ENCODE peak calls at places on chromosomes 11 and 22, in eight cellular contexts. One of them, this sample, is unnamed.

GRCh38 chr22:39024923-39025322 is 4.0 kb downstream of the APOBEC3D start:
- DNase-seq in WTC11: no peak
- DNase-seq in progenitor cell of endocrine pancreas: no peak
- DNase-seq in midbrain: no peak
- DNase-seq in HT1080: no peak
- DNase-seq in tibial artery: no peak
- DNase-seq in choroid plexus epithelial cell: no peak
- DNase-seq in astrocyte of the cerebellum: no peak
- DNase-seq in this sample: no peak

GRCh38 chr22:43440556-43440955 is 28.7 kb downstream of the MPPED1 start:
- DNase-seq in WTC11: no peak
- DNase-seq in progenitor cell of endocrine pancreas: no peak
- DNase-seq in midbrain: no peak
- DNase-seq in HT1080: no peak
- DNase-seq in tibial artery: no peak
- DNase-seq in choroid plexus epithelial cell: no peak
- DNase-seq in astrocyte of the cerebellum: no peak
- DNase-seq in this sample: no peak

GRCh38 chr11:128165572-128165971 is 421.8 kb downstream of the ETS1 start:
- DNase-seq in WTC11: no peak
- DNase-seq in progenitor cell of endocrine pancreas: no peak
- DNase-seq in midbrain: no peak
- DNase-seq in HT1080: no peak
- DNase-seq in tibial artery: no peak
- DNase-seq in choroid plexus epithelial cell: no peak
- DNase-seq in astrocyte of the cerebellum: no peak
- DNase-seq in this sample: no peak

GRCh38 chr11:106091480-106092123 is 14.1 kb downstream of the AASDHPPT start:
- DNase-seq in WTC11: no peak
- DNase-seq in progenitor cell of endocrine pancreas: no peak
- DNase-seq in midbrain: no peak
- DNase-seq in HT1080: peak
- DNase-seq in tibial artery: no peak
- DNase-seq in choroid plexus epithelial cell: peak
- DNase-seq in astrocyte of the cerebellum: peak
- DNase-seq in this sample: no peak

GRCh38 chr11:118264568-118265470 is 722 bp upstream of the MPZL2 start:
- DNase-seq in WTC11: no peak
- DNase-seq in progenitor cell of endocrine pancreas: no peak
- DNase-seq in midbrain: no peak
- DNase-seq in HT1080: no peak
- DNase-seq in tibial artery: no peak
- DNase-seq in choroid plexus epithelial cell: no peak
- DNase-seq in astrocyte of the cerebellum: no peak
- DNase-seq in this sample: no peak

GRCh38 chr22:20565079-20565734 is 57.8 kb downstream of the MED15 start:
- DNase-seq in WTC11: no peak
- DNase-seq in progenitor cell of endocrine pancreas: no peak
- DNase-seq in midbrain: no peak
- DNase-seq in HT1080: no peak
- DNase-seq in tibial artery: no peak
- DNase-seq in choroid plexus epithelial cell: peak
- DNase-seq in astrocyte of the cerebellum: no peak
- DNase-seq in this sample: no peak

GRCh38 chr11:68371176-68372041 is 59.0 kb downstream of the LRP5 start:
- DNase-seq in WTC11: no peak
- DNase-seq in progenitor cell of endocrine pancreas: no peak
- DNase-seq in midbrain: no peak
- DNase-seq in HT1080: no peak
- DNase-seq in tibial artery: peak
- DNase-seq in choroid plexus epithelial cell: no peak
- DNase-seq in astrocyte of the cerebellum: no peak
- DNase-seq in this sample: no peak

GRCh38 chr11:46390331-46391171 is 1.0 kb downstream of the CHRM4 start:
- DNase-seq in WTC11: peak
- DNase-seq in progenitor cell of endocrine pancreas: no peak
- DNase-seq in midbrain: no peak
- DNase-seq in HT1080: no peak
- DNase-seq in tibial artery: no peak
- DNase-seq in choroid plexus epithelial cell: no peak
- DNase-seq in astrocyte of the cerebellum: no peak
- DNase-seq in this sample: no peak

GRCh38 chr11:67355794-67356550 is 2.6 kb upstream of the POLD4 start:
- DNase-seq in WTC11: no peak
- DNase-seq in progenitor cell of endocrine pancreas: no peak
- DNase-seq in midbrain: no peak
- DNase-seq in HT1080: no peak
- DNase-seq in tibial artery: no peak
- DNase-seq in choroid plexus epithelial cell: no peak
- DNase-seq in astrocyte of the cerebellum: no peak
- DNase-seq in this sample: no peak

GRCh38 chr11:109869536-109869935 is 223.7 kb upstream of the ZC3H12C start:
- DNase-seq in WTC11: no peak
- DNase-seq in progenitor cell of endocrine pancreas: no peak
- DNase-seq in midbrain: no peak
- DNase-seq in HT1080: no peak
- DNase-seq in tibial artery: no peak
- DNase-seq in choroid plexus epithelial cell: no peak
- DNase-seq in astrocyte of the cerebellum: no peak
- DNase-seq in this sample: no peak

GRCh38 chr22:40491990-40492631 is 121.7 kb downstream of the SGSM3 start:
- DNase-seq in WTC11: no peak
- DNase-seq in progenitor cell of endocrine pancreas: no peak
- DNase-seq in midbrain: peak
- DNase-seq in HT1080: no peak
- DNase-seq in tibial artery: no peak
- DNase-seq in choroid plexus epithelial cell: peak
- DNase-seq in astrocyte of the cerebellum: no peak
- DNase-seq in this sample: no peak

GRCh38 chr22:17847360-17848078 is 73.2 kb upstream of the BID start:
- DNase-seq in WTC11: no peak
- DNase-seq in progenitor cell of endocrine pancreas: no peak
- DNase-seq in midbrain: no peak
- DNase-seq in HT1080: no peak
- DNase-seq in tibial artery: no peak
- DNase-seq in choroid plexus epithelial cell: no peak
- DNase-seq in astrocyte of the cerebellum: no peak
- DNase-seq in this sample: no peak

GRCh38 chr11:2929511-2929879 is 275 bp upstream of the PHLDA2 start:
- DNase-seq in WTC11: peak
- DNase-seq in progenitor cell of endocrine pancreas: no peak
- DNase-seq in midbrain: no peak
- DNase-seq in HT1080: peak
- DNase-seq in tibial artery: peak
- DNase-seq in choroid plexus epithelial cell: peak
- DNase-seq in astrocyte of the cerebellum: no peak
- DNase-seq in this sample: no peak

GRCh38 chr11:79344765-79345164 is 96.1 kb downstream of the TENM4 start:
- DNase-seq in WTC11: no peak
- DNase-seq in progenitor cell of endocrine pancreas: no peak
- DNase-seq in midbrain: no peak
- DNase-seq in HT1080: no peak
- DNase-seq in tibial artery: no peak
- DNase-seq in choroid plexus epithelial cell: no peak
- DNase-seq in astrocyte of the cerebellum: no peak
- DNase-seq in this sample: no peak

GRCh38 chr11:132205496-132205895 is 835.1 kb downstream of the NTM start:
- DNase-seq in WTC11: no peak
- DNase-seq in progenitor cell of endocrine pancreas: no peak
- DNase-seq in midbrain: no peak
- DNase-seq in HT1080: no peak
- DNase-seq in tibial artery: no peak
- DNase-seq in choroid plexus epithelial cell: no peak
- DNase-seq in astrocyte of the cerebellum: peak
- DNase-seq in this sample: no peak

GRCh38 chr11:79439893-79440450 is 858 bp downstream of the TENM4 start:
- DNase-seq in WTC11: peak
- DNase-seq in progenitor cell of endocrine pancreas: peak
- DNase-seq in midbrain: peak
- DNase-seq in HT1080: no peak
- DNase-seq in tibial artery: peak
- DNase-seq in choroid plexus epithelial cell: peak
- DNase-seq in astrocyte of the cerebellum: no peak
- DNase-seq in this sample: peak

GRCh38 chr11:16012125-16012751 is 344.1 kb downstream of the SOX6 start:
- DNase-seq in WTC11: no peak
- DNase-seq in progenitor cell of endocrine pancreas: no peak
- DNase-seq in midbrain: no peak
- DNase-seq in HT1080: peak
- DNase-seq in tibial artery: no peak
- DNase-seq in choroid plexus epithelial cell: peak
- DNase-seq in astrocyte of the cerebellum: no peak
- DNase-seq in this sample: no peak

GRCh38 chr11:29173660-29174062 is 843.2 kb downstream of the KCNA4 start:
- DNase-seq in WTC11: no peak
- DNase-seq in progenitor cell of endocrine pancreas: no peak
- DNase-seq in midbrain: no peak
- DNase-seq in HT1080: peak
- DNase-seq in tibial artery: no peak
- DNase-seq in choroid plexus epithelial cell: peak
- DNase-seq in astrocyte of the cerebellum: peak
- DNase-seq in this sample: no peak

GRCh38 chr11:86291466-86292262 is 10.4 kb upstream of the HIKESHI start:
- DNase-seq in WTC11: peak
- DNase-seq in progenitor cell of endocrine pancreas: peak
- DNase-seq in midbrain: peak
- DNase-seq in HT1080: peak
- DNase-seq in tibial artery: no peak
- DNase-seq in choroid plexus epithelial cell: peak
- DNase-seq in astrocyte of the cerebellum: peak
- DNase-seq in this sample: no peak

GRCh38 chr11:108961095-108961494 is 296.2 kb downstream of the DDX10 start:
- DNase-seq in WTC11: no peak
- DNase-seq in progenitor cell of endocrine pancreas: no peak
- DNase-seq in midbrain: no peak
- DNase-seq in HT1080: no peak
- DNase-seq in tibial artery: no peak
- DNase-seq in choroid plexus epithelial cell: peak
- DNase-seq in astrocyte of the cerebellum: no peak
- DNase-seq in this sample: no peak

GRCh38 chr11:93444671-93445073 is 98.5 kb downstream of the SMCO4 start:
- DNase-seq in WTC11: peak
- DNase-seq in progenitor cell of endocrine pancreas: peak
- DNase-seq in midbrain: no peak
- DNase-seq in HT1080: peak
- DNase-seq in tibial artery: no peak
- DNase-seq in choroid plexus epithelial cell: no peak
- DNase-seq in astrocyte of the cerebellum: peak
- DNase-seq in this sample: no peak

GRCh38 chr11:93541884-93542752 is 1.1 kb downstream of the SMCO4 start:
- DNase-seq in WTC11: no peak
- DNase-seq in progenitor cell of endocrine pancreas: no peak
- DNase-seq in midbrain: peak
- DNase-seq in HT1080: peak
- DNase-seq in tibial artery: peak
- DNase-seq in choroid plexus epithelial cell: peak
- DNase-seq in astrocyte of the cerebellum: peak
- DNase-seq in this sample: no peak

GRCh38 chr22:45273452-45274075 is 11.2 kb upstream of the UPK3A start:
- DNase-seq in WTC11: no peak
- DNase-seq in progenitor cell of endocrine pancreas: no peak
- DNase-seq in midbrain: no peak
- DNase-seq in HT1080: no peak
- DNase-seq in tibial artery: no peak
- DNase-seq in choroid plexus epithelial cell: no peak
- DNase-seq in astrocyte of the cerebellum: no peak
- DNase-seq in this sample: no peak

GRCh38 chr22:44366372-44367310 is 53.9 kb upstream of the SHISAL1 start:
- DNase-seq in WTC11: no peak
- DNase-seq in progenitor cell of endocrine pancreas: no peak
- DNase-seq in midbrain: no peak
- DNase-seq in HT1080: no peak
- DNase-seq in tibial artery: no peak
- DNase-seq in choroid plexus epithelial cell: no peak
- DNase-seq in astrocyte of the cerebellum: no peak
- DNase-seq in this sample: no peak

GRCh38 chr11:19216709-19217374 is 15.1 kb upstream of the CSRP3 start:
- DNase-seq in WTC11: no peak
- DNase-seq in progenitor cell of endocrine pancreas: no peak
- DNase-seq in midbrain: no peak
- DNase-seq in HT1080: no peak
- DNase-seq in tibial artery: no peak
- DNase-seq in choroid plexus epithelial cell: peak
- DNase-seq in astrocyte of the cerebellum: no peak
- DNase-seq in this sample: no peak

GRCh38 chr11:44116433-44116832 is 21.0 kb downstream of the EXT2 start:
- DNase-seq in WTC11: no peak
- DNase-seq in progenitor cell of endocrine pancreas: no peak
- DNase-seq in midbrain: no peak
- DNase-seq in HT1080: no peak
- DNase-seq in tibial artery: no peak
- DNase-seq in choroid plexus epithelial cell: no peak
- DNase-seq in astrocyte of the cerebellum: no peak
- DNase-seq in this sample: no peak

GRCh38 chr11:92886243-92886905 is 83.1 kb upstream of the MTNR1B start:
- DNase-seq in WTC11: peak
- DNase-seq in progenitor cell of endocrine pancreas: peak
- DNase-seq in midbrain: peak
- DNase-seq in HT1080: peak
- DNase-seq in tibial artery: no peak
- DNase-seq in choroid plexus epithelial cell: peak
- DNase-seq in astrocyte of the cerebellum: peak
- DNase-seq in this sample: no peak

GRCh38 chr22:19853879-19854777 is 546 bp downstream of the GNB1L start:
- DNase-seq in WTC11: peak
- DNase-seq in progenitor cell of endocrine pancreas: no peak
- DNase-seq in midbrain: peak
- DNase-seq in HT1080: peak
- DNase-seq in tibial artery: peak
- DNase-seq in choroid plexus epithelial cell: peak
- DNase-seq in astrocyte of the cerebellum: no peak
- DNase-seq in this sample: no peak

GRCh38 chr22:48334971-48335370 is 1492.7 kb downstream of the BRD1 start:
- DNase-seq in WTC11: no peak
- DNase-seq in progenitor cell of endocrine pancreas: no peak
- DNase-seq in midbrain: no peak
- DNase-seq in HT1080: no peak
- DNase-seq in tibial artery: no peak
- DNase-seq in choroid plexus epithelial cell: no peak
- DNase-seq in astrocyte of the cerebellum: no peak
- DNase-seq in this sample: no peak

GRCh38 chr11:1348748-1349073 is 39.3 kb upstream of the TOLLIP start:
- DNase-seq in WTC11: no peak
- DNase-seq in progenitor cell of endocrine pancreas: no peak
- DNase-seq in midbrain: no peak
- DNase-seq in HT1080: no peak
- DNase-seq in tibial artery: no peak
- DNase-seq in choroid plexus epithelial cell: no peak
- DNase-seq in astrocyte of the cerebellum: no peak
- DNase-seq in this sample: no peak

GRCh38 chr11:134124660-134125451 is 56.0 kb downstream of the JAM3 start:
- DNase-seq in WTC11: peak
- DNase-seq in progenitor cell of endocrine pancreas: peak
- DNase-seq in midbrain: peak
- DNase-seq in HT1080: peak
- DNase-seq in tibial artery: peak
- DNase-seq in choroid plexus epithelial cell: no peak
- DNase-seq in astrocyte of the cerebellum: no peak
- DNase-seq in this sample: no peak

GRCh38 chr11:117300301-117300700 is 9.2 kb downstream of the BACE1-AS start:
- DNase-seq in WTC11: peak
- DNase-seq in progenitor cell of endocrine pancreas: peak
- DNase-seq in midbrain: peak
- DNase-seq in HT1080: no peak
- DNase-seq in tibial artery: peak
- DNase-seq in choroid plexus epithelial cell: peak
- DNase-seq in astrocyte of the cerebellum: peak
- DNase-seq in this sample: no peak

GRCh38 chr11:22742149-22742548 is 75.7 kb downstream of the GAS2 start:
- DNase-seq in WTC11: no peak
- DNase-seq in progenitor cell of endocrine pancreas: no peak
- DNase-seq in midbrain: no peak
- DNase-seq in HT1080: no peak
- DNase-seq in tibial artery: no peak
- DNase-seq in choroid plexus epithelial cell: no peak
- DNase-seq in astrocyte of the cerebellum: no peak
- DNase-seq in this sample: no peak

GRCh38 chr11:130827697-130828377 is 88.4 kb downstream of the SNX19 start:
- DNase-seq in WTC11: peak
- DNase-seq in progenitor cell of endocrine pancreas: peak
- DNase-seq in midbrain: no peak
- DNase-seq in HT1080: peak
- DNase-seq in tibial artery: peak
- DNase-seq in choroid plexus epithelial cell: peak
- DNase-seq in astrocyte of the cerebellum: no peak
- DNase-seq in this sample: no peak

This sample was measured in type B pancreatic cell.